ENCODE peak calls at places on chromosomes 7 and 10, in four cellular contexts. Z is HCT116, R is IMR-90, S is A549. G is an unnamed sample.

GRCh38 chr10:58791137-58791536 is 278.5 kb downstream of the BICC1 start:
- DNase-seq in S (no peak), Z (no peak), R (peak; percentile 55), G (peak; percentile 64)

GRCh38 chr10:104032144-104032775 is 53.4 kb downstream of the COL17A1 start:
- DNase-seq in R (no peak), S (no peak), Z (no peak), G (no peak)

GRCh38 chr7:44801890-44802289 is 5.4 kb downstream of the PPIA start:
- DNase-seq in S (no peak), R (peak; percentile 37), Z (no peak), G (peak; percentile 81)

GRCh38 chr10:63491558-63492316 is 26.0 kb upstream of the JMJD1C start:
- DNase-seq in R (peak; percentile 74), Z (no peak), S (no peak), G (peak; percentile 93)

GRCh38 chr7:154911411-154911810 is 91.5 kb downstream of the PAXIP1 start:
- DNase-seq in S (no peak), Z (no peak), R (no peak), G (no peak)

GRCh38 chr10:75475470-75476182 is 44.2 kb downstream of the LRMDA start:
- DNase-seq in R (no peak), S (no peak), Z (no peak), G (peak; percentile 72)

GRCh38 chr10:74888947-74889661 is 62.7 kb downstream of the KAT6B start:
- DNase-seq in S (no peak), R (no peak), Z (peak; percentile 3), G (peak; percentile 15)

GRCh38 chr10:21336476-21337170 is 188.9 kb downstream of the SKIDA1 start:
- DNase-seq in R (peak; percentile 97), Z (peak; percentile 84), S (peak; percentile 97), G (peak; percentile 97)

GRCh38 chr7:131194070-131194865 is 133.4 kb upstream of the MKLN1 start:
- DNase-seq in S (no peak), Z (no peak), R (no peak), G (peak; percentile 43)

GRCh38 chr10:48470893-48471805 is 133.7 kb downstream of the ARHGAP22 start:
- DNase-seq in Z (no peak), S (no peak), R (peak; percentile 68), G (peak; percentile 59)

GRCh38 chr7:43921423-43921822 is 4.8 kb upstream of the UBE2D4 start:
- DNase-seq in R (no peak), Z (no peak), S (no peak), G (no peak)

GRCh38 chr10:71355886-71356285 is 36.8 kb downstream of the SLC29A3 start:
- DNase-seq in Z (no peak), S (no peak), R (no peak), G (no peak)

GRCh38 chr10:38054361-38054797 is 39.8 kb upstream of the ZNF37A start:
- DNase-seq in Z (no peak), R (peak; percentile 93), S (no peak), G (peak; percentile 87)

GRCh38 chr7:106035568-106035967 is 72.5 kb downstream of the CDHR3 start:
- DNase-seq in R (no peak), S (no peak), Z (no peak), G (no peak)

GRCh38 chr7:14446829-14447228 is 455.7 kb downstream of the DGKB start:
- DNase-seq in R (no peak), Z (no peak), S (no peak), G (no peak)

GRCh38 chr10:132713421-132714095 is 72.4 kb downstream of the NKX6-2 start:
- DNase-seq in R (no peak), S (no peak), Z (no peak), G (no peak)

GRCh38 chr7:23334482-23335056 is 35.4 kb downstream of the MALSU1 start:
- DNase-seq in R (peak; percentile 99), Z (peak; percentile 91), S (peak; percentile 98), G (peak; percentile 99)

GRCh38 chr10:133245439-133246235 is 8.0 kb downstream of the VENTX start:
- DNase-seq in R (no peak), Z (no peak), S (peak; percentile 37), G (no peak)

GRCh38 chr10:116866987-116867595 is 17.8 kb downstream of the ENO4 start:
- DNase-seq in R (peak; percentile 47), S (no peak), Z (no peak), G (peak; percentile 61)

GRCh38 chr7:93920496-93921189 is 892 bp upstream of the GNG11 start:
- DNase-seq in R (no peak), Z (no peak), S (peak; percentile 34), G (peak; percentile 41)

GRCh38 chr7:55081067-55081853 is 62.4 kb downstream of the EGFR start:
- DNase-seq in Z (no peak), S (no peak), R (no peak), G (no peak)

GRCh38 chr7:30925913-30926312 is 14.3 kb downstream of the AQP1 start:
- DNase-seq in S (no peak), R (no peak), Z (no peak), G (no peak)

GRCh38 chr10:106224676-106225075 is 939.8 kb downstream of the SORCS1 start:
- DNase-seq in R (peak; percentile 16), S (no peak), Z (no peak), G (peak; percentile 1)

GRCh38 chr7:138546064-138546619 is 86.1 kb downstream of the TRIM24 start:
- DNase-seq in R (peak; percentile 3), S (no peak), Z (no peak), G (no peak)

GRCh38 chr10:128211953-128212727 is 85.9 kb upstream of the MKI67 start:
- DNase-seq in R (peak; percentile 41), S (peak; percentile 79), Z (peak; percentile 75), G (peak; percentile 48)

GRCh38 chr10:128206676-128207075 is 80.5 kb upstream of the MKI67 start:
- DNase-seq in Z (no peak), R (no peak), S (no peak), G (no peak)

GRCh38 chr10:128210215-128211063 is 84.2 kb upstream of the MKI67 start:
- DNase-seq in R (no peak), S (peak; percentile 67), Z (peak; percentile 32), G (peak; percentile 14)

GRCh38 chr10:128209862-128210214 is 83.6 kb upstream of the MKI67 start:
- DNase-seq in R (no peak), Z (no peak), S (no peak), G (no peak)

GRCh38 chr10:128211064-128211504 is 84.9 kb upstream of the MKI67 start:
- DNase-seq in S (no peak), Z (no peak), R (no peak), G (no peak)
- H3K4me3 ChIP-seq in S (peak overlapping the region; percentile 91), Z (no peak overlapping the region), R (no peak overlapping the region), G (no peak overlapping the region)

DNA sequence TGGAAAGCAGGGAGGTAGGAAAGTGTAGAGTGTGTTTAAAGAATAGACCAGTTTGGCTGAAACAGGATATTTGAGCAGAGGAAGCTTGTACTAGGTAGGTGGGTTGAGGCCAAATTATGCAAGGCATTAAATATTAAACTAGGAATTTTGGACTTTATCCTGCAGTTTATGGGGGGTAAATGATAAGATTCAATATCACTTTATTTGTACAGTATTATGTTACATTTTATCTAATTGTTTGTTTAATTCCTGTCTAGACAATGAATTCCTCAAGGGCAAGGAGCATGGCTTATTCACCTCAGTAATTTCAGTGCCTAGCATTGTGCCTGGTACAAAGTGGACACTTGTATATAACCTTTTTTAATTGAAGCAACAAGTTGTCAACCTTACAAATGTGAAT is 125.9 kb downstream of the CFTR start:
- DNase-seq in S (peak; percentile 37), R (no peak), Z (no peak), G (no peak)
- TF ChIP-seq CTCF in S (no peak), R (no peak), Z (no peak), G (no peak)

DNA sequence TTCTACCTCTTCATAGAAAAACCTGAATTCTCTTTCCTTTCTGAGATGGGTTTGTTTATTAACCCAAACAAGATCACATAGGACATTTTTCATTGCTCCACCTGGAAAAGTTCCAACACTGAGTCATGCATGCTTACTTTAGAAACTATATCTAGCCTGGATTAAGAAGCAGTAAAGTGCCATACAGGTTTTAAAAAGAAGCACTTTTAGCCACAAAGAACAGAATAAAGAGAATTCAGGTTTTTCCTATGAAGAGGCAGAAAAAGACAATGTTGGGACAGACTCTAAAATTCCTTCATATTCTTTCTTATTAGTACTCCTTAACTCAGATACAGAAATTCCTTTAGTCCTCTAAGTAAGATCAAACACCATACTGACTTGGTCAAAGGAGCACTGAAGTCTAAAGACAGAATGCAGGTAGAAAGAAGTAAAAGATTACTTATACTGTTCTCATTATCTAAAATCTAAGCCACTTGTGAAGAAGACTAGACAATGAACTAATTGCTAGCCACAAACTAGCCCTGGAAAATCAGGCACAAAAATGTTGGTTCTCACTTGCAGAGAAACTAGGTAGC is 241.3 kb downstream of the ANK3 start:
- DNase-seq in S (peak; percentile 73), R (peak; percentile 84), Z (no peak), G (peak; percentile 92)
- H3K4me3 ChIP-seq in S (no peak overlapping the region), R (no peak overlapping the region), Z (no peak overlapping the region), G (no peak overlapping the region)

GRCh38 chr7:158781976-158782637 is 47.2 kb downstream of the ESYT2 start:
- DNase-seq in S (no peak), R (no peak), Z (no peak), G (no peak)

GRCh38 chr7:158781217-158781975 is 47.9 kb downstream of the ESYT2 start:
- DNase-seq in S (no peak), R (no peak), Z (no peak), G (no peak)

GRCh38 chr7:158784270-158784669 is 45.0 kb downstream of the ESYT2 start:
- DNase-seq in Z (no peak), S (no peak), R (no peak), G (no peak)

GRCh38 chr7:158783595-158783994 is 45.7 kb downstream of the ESYT2 start:
- DNase-seq in Z (no peak), S (no peak), R (no peak), G (no peak)

GRCh38 chr7:158782638-158783490 is 46.4 kb downstream of the ESYT2 start:
- DNase-seq in Z (no peak), S (peak; percentile 75), R (peak; percentile 12), G (peak; percentile 41)
- TF ChIP-seq CTCF in Z (peak; percentile 63), S (no peak), R (peak; percentile 33), G (peak; percentile 27)

GRCh38 chr7:3140834-3141233 is 97.2 kb upstream of the CARD11 start:
- DNase-seq in Z (no peak), S (no peak), R (no peak), G (no peak)
- H3K4me3 ChIP-seq in Z (no peak overlapping the region), S (no peak overlapping the region), R (no peak overlapping the region), G (no peak overlapping the region)

GRCh38 chr7:4841007-4841784 is 20.6 kb downstream of the PAPOLB start:
- DNase-seq in S (no peak), R (no peak), Z (no peak), G (no peak)

GRCh38 chr7:4842302-4843064 is 19.3 kb downstream of the PAPOLB start:
- DNase-seq in S (no peak), Z (no peak), R (peak; percentile 13), G (no peak)

GRCh38 chr7:4849390-4849789 is 12.4 kb downstream of the PAPOLB start:
- DNase-seq in S (peak; percentile 48), R (peak; percentile 26), Z (peak; percentile 12), G (peak; percentile 38)

GRCh38 chr7:4841836-4842235 is 20.0 kb downstream of the PAPOLB start:
- DNase-seq in R (no peak), S (no peak), Z (no peak), G (no peak)

GRCh38 chr7:4845740-4846142 is 16.1 kb downstream of the PAPOLB start:
- DNase-seq in R (no peak), Z (no peak), S (no peak), G (peak; percentile 7)
- TF ChIP-seq CTCF in R (no peak), Z (peak; percentile 24), S (no peak), G (no peak)

G was measured in fibroblast of mammary gland.